ENCODE peak calls at places on chromosomes 3 and 15, in six cellular contexts. One of them, this sample, is unnamed. For H3K4me1, the result is how much of the 10 kb centered on the place peaks cover.

GRCh38 chr3:12622335-12622734 is 41.6 kb downstream of the RAF1 start:
- DNase-seq in psoas muscle: no peak
- DNase-seq in left ventricle myocardium inferior: no peak
- DNase-seq in CD8-positive, alpha-beta T cell: no peak
- DNase-seq in ovary: no peak
- DNase-seq in MM.1S: peak
- DNase-seq in this sample: no peak

GRCh38 chr3:21509706-21510105 is 241.3 kb downstream of the ZNF385D start:
- DNase-seq in psoas muscle: no peak
- DNase-seq in ovary: no peak
- DNase-seq in MM.1S: no peak
- DNase-seq in left ventricle myocardium inferior: no peak
- DNase-seq in CD8-positive, alpha-beta T cell: no peak
- DNase-seq in this sample: no peak

GRCh38 chr3:22734207-22734606 is 468.9 kb upstream of the UBE2E2 start:
- DNase-seq in left ventricle myocardium inferior: no peak
- DNase-seq in ovary: no peak
- DNase-seq in CD8-positive, alpha-beta T cell: no peak
- DNase-seq in psoas muscle: no peak
- DNase-seq in MM.1S: no peak
- DNase-seq in this sample: no peak

GRCh38 chr3:189303584-189303983 is 131.8 kb downstream of the TPRG1 start:
- DNase-seq in psoas muscle: no peak
- DNase-seq in MM.1S: no peak
- DNase-seq in CD8-positive, alpha-beta T cell: no peak
- DNase-seq in left ventricle myocardium inferior: no peak
- DNase-seq in ovary: no peak
- DNase-seq in this sample: no peak

GRCh38 chr15:65747265-65747664 is 44.8 kb downstream of the DENND4A start:
- DNase-seq in ovary: no peak
- DNase-seq in MM.1S: no peak
- DNase-seq in psoas muscle: no peak
- DNase-seq in left ventricle myocardium inferior: no peak
- DNase-seq in CD8-positive, alpha-beta T cell: no peak
- DNase-seq in this sample: no peak

GRCh38 chr3:116306720-116307119 is 138.6 kb downstream of the LSAMP start:
- DNase-seq in ovary: no peak
- DNase-seq in left ventricle myocardium inferior: no peak
- DNase-seq in MM.1S: no peak
- DNase-seq in psoas muscle: no peak
- DNase-seq in CD8-positive, alpha-beta T cell: no peak
- DNase-seq in this sample: no peak

GRCh38 chr15:69298697-69299441 is at the start of gene PAQR5:
- DNase-seq in psoas muscle: peak
- DNase-seq in ovary: peak
- DNase-seq in MM.1S: no peak
- DNase-seq in CD8-positive, alpha-beta T cell: no peak
- DNase-seq in left ventricle myocardium inferior: peak
- DNase-seq in this sample: no peak

GRCh38 chr15:38563723-38564519 is 693 bp downstream of the RASGRP1 start:
- DNase-seq in CD8-positive, alpha-beta T cell: peak
- DNase-seq in MM.1S: peak
- DNase-seq in ovary: peak
- DNase-seq in psoas muscle: peak
- DNase-seq in left ventricle myocardium inferior: peak
- DNase-seq in this sample: peak

GRCh38 chr15:96171271-96171739 is 159.2 kb upstream of the NR2F2 start:
- DNase-seq in psoas muscle: no peak
- DNase-seq in ovary: no peak
- DNase-seq in MM.1S: no peak
- DNase-seq in CD8-positive, alpha-beta T cell: no peak
- DNase-seq in left ventricle myocardium inferior: no peak
- DNase-seq in this sample: peak

GRCh38 chr3:146598486-146598885 is 6.7 kb downstream of the PLSCR5 start:
- DNase-seq in ovary: no peak
- DNase-seq in CD8-positive, alpha-beta T cell: no peak
- DNase-seq in left ventricle myocardium inferior: no peak
- DNase-seq in MM.1S: no peak
- DNase-seq in psoas muscle: no peak
- DNase-seq in this sample: no peak

GRCh38 chr3:37595784-37596180 is 265.9 kb upstream of the CTDSPL start:
- DNase-seq in CD8-positive, alpha-beta T cell: no peak
- DNase-seq in left ventricle myocardium inferior: no peak
- DNase-seq in psoas muscle: no peak
- DNase-seq in MM.1S: no peak
- DNase-seq in ovary: no peak
- DNase-seq in this sample: no peak

GRCh38 chr15:88833688-88834087 is 30.5 kb downstream of the ACAN start:
- DNase-seq in psoas muscle: no peak
- DNase-seq in ovary: no peak
- DNase-seq in CD8-positive, alpha-beta T cell: no peak
- DNase-seq in MM.1S: no peak
- DNase-seq in left ventricle myocardium inferior: no peak
- DNase-seq in this sample: no peak

GRCh38 chr15:50077655-50078054 is 41.4 kb downstream of the ATP8B4 start:
- DNase-seq in ovary: no peak
- DNase-seq in CD8-positive, alpha-beta T cell: no peak
- DNase-seq in MM.1S: no peak
- DNase-seq in left ventricle myocardium inferior: no peak
- DNase-seq in psoas muscle: no peak
- DNase-seq in this sample: no peak

GRCh38 chr3:11379238-11379823 is 107.1 kb downstream of the ATG7 start:
- DNase-seq in psoas muscle: no peak
- DNase-seq in left ventricle myocardium inferior: no peak
- DNase-seq in CD8-positive, alpha-beta T cell: no peak
- DNase-seq in MM.1S: peak
- DNase-seq in ovary: no peak
- DNase-seq in this sample: peak

GRCh38 chr3:18047052-18047451 is 304.6 kb upstream of the TBC1D5 start:
- DNase-seq in CD8-positive, alpha-beta T cell: no peak
- DNase-seq in ovary: no peak
- DNase-seq in left ventricle myocardium inferior: no peak
- DNase-seq in MM.1S: no peak
- DNase-seq in psoas muscle: no peak
- DNase-seq in this sample: no peak

GRCh38 chr3:153396581-153396980 is 234.6 kb downstream of the RAP2B start:
- DNase-seq in psoas muscle: no peak
- DNase-seq in MM.1S: peak
- DNase-seq in left ventricle myocardium inferior: no peak
- DNase-seq in CD8-positive, alpha-beta T cell: no peak
- DNase-seq in ovary: no peak
- DNase-seq in this sample: no peak

GRCh38 chr3:59469948-59470723 is 420.3 kb upstream of the CFAP20DC start:
- DNase-seq in left ventricle myocardium inferior: no peak
- DNase-seq in psoas muscle: no peak
- DNase-seq in CD8-positive, alpha-beta T cell: no peak
- DNase-seq in ovary: no peak
- DNase-seq in MM.1S: peak
- DNase-seq in this sample: no peak

GRCh38 chr15:92184679-92185230 is 208.9 kb upstream of the ST8SIA2 start:
- DNase-seq in left ventricle myocardium inferior: no peak
- DNase-seq in psoas muscle: no peak
- DNase-seq in CD8-positive, alpha-beta T cell: no peak
- DNase-seq in ovary: no peak
- DNase-seq in MM.1S: no peak
- DNase-seq in this sample: no peak

GRCh38 chr3:50242778-50243551 is 7.0 kb downstream of the GNAI2 start:
- DNase-seq in ovary: no peak
- DNase-seq in CD8-positive, alpha-beta T cell: no peak
- DNase-seq in left ventricle myocardium inferior: peak
- DNase-seq in psoas muscle: peak
- DNase-seq in MM.1S: no peak
- DNase-seq in this sample: no peak
- H3K4me1 ChIP-seq in ovary: under half
- H3K4me1 ChIP-seq in CD8-positive, alpha-beta T cell: half or more
- H3K4me1 ChIP-seq in left ventricle myocardium inferior: half or more
- H3K4me1 ChIP-seq in psoas muscle: under half
- H3K4me1 ChIP-seq in MM.1S: under half
- H3K4me1 ChIP-seq in this sample: under half

GRCh38 chr3:36373084-36373483 is 7.2 kb upstream of the STAC start:
- DNase-seq in CD8-positive, alpha-beta T cell: no peak
- DNase-seq in psoas muscle: no peak
- DNase-seq in left ventricle myocardium inferior: no peak
- DNase-seq in ovary: no peak
- DNase-seq in MM.1S: no peak
- DNase-seq in this sample: no peak
- H3K27ac ChIP-seq in CD8-positive, alpha-beta T cell: no peak
- H3K27ac ChIP-seq in psoas muscle: no peak
- H3K27ac ChIP-seq in left ventricle myocardium inferior: no peak
- H3K27ac ChIP-seq in ovary: no peak
- H3K27ac ChIP-seq in MM.1S: no peak
- H3K27ac ChIP-seq in this sample: no peak

GRCh38 chr3:183587337-183587736 is 31.8 kb upstream of the KLHL6 start:
- DNase-seq in psoas muscle: no peak
- DNase-seq in CD8-positive, alpha-beta T cell: no peak
- DNase-seq in MM.1S: peak
- DNase-seq in ovary: no peak
- DNase-seq in left ventricle myocardium inferior: no peak
- DNase-seq in this sample: peak
- H3K4me1 ChIP-seq in psoas muscle: under half
- H3K4me1 ChIP-seq in CD8-positive, alpha-beta T cell: under half
- H3K4me1 ChIP-seq in MM.1S: under half
- H3K4me1 ChIP-seq in ovary: under half
- H3K4me1 ChIP-seq in left ventricle myocardium inferior: half or more
- H3K4me1 ChIP-seq in this sample: under half

DNA sequence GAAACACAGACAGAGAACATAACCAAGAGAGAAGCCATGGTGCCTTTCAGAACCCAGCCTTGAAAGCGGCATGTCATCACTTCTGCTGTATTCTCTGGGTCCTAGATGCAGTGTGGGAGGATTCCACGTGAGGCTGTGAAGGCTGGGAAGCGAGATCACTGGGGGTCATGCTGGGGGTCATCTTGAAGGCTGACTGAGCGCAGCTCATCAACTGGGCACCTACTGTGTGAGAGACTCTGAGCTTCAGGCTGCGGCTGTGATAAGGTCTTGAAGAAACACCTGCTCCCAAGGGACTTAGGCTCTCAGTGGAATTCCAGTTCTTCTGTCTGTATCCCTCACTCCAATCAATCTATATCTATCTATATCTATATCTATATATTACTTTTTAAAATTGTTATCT is 91.8 kb upstream of the KLF13 start:
- DNase-seq in MM.1S: no peak
- DNase-seq in left ventricle myocardium inferior: no peak
- DNase-seq in psoas muscle: no peak
- DNase-seq in CD8-positive, alpha-beta T cell: no peak
- DNase-seq in ovary: no peak
- DNase-seq in this sample: no peak
- H3K27ac ChIP-seq in MM.1S: no peak
- H3K27ac ChIP-seq in left ventricle myocardium inferior: peak
- H3K27ac ChIP-seq in psoas muscle: no peak
- H3K27ac ChIP-seq in CD8-positive, alpha-beta T cell: no peak
- H3K27ac ChIP-seq in ovary: no peak
- H3K27ac ChIP-seq in this sample: no peak

GRCh38 chr3:48597408-48597800 is 2.3 kb upstream of the COL7A1 start:
- DNase-seq in ovary: no peak
- DNase-seq in psoas muscle: no peak
- DNase-seq in CD8-positive, alpha-beta T cell: no peak
- DNase-seq in MM.1S: no peak
- DNase-seq in left ventricle myocardium inferior: no peak
- DNase-seq in this sample: no peak

GRCh38 chr3:48596676-48597407 is 1.7 kb upstream of the COL7A1 start:
- DNase-seq in CD8-positive, alpha-beta T cell: no peak
- DNase-seq in MM.1S: no peak
- DNase-seq in psoas muscle: no peak
- DNase-seq in ovary: no peak
- DNase-seq in left ventricle myocardium inferior: no peak
- DNase-seq in this sample: no peak

GRCh38 chr3:48595526-48596121 is 495 bp upstream of the COL7A1 start:
- DNase-seq in ovary: peak
- DNase-seq in left ventricle myocardium inferior: no peak
- DNase-seq in MM.1S: no peak
- DNase-seq in CD8-positive, alpha-beta T cell: no peak
- DNase-seq in psoas muscle: peak
- DNase-seq in this sample: peak

GRCh38 chr3:48595075-48595525 is at the start of gene COL7A1:
- DNase-seq in psoas muscle: no peak
- DNase-seq in MM.1S: no peak
- DNase-seq in CD8-positive, alpha-beta T cell: no peak
- DNase-seq in left ventricle myocardium inferior: no peak
- DNase-seq in ovary: peak
- DNase-seq in this sample: no peak

GRCh38 chr3:48596157-48596556 is 1.0 kb upstream of the COL7A1 start:
- DNase-seq in CD8-positive, alpha-beta T cell: no peak
- DNase-seq in ovary: no peak
- DNase-seq in MM.1S: no peak
- DNase-seq in left ventricle myocardium inferior: no peak
- DNase-seq in psoas muscle: no peak
- DNase-seq in this sample: no peak
- H3K4me1 ChIP-seq in CD8-positive, alpha-beta T cell: under half
- H3K4me1 ChIP-seq in ovary: under half
- H3K4me1 ChIP-seq in MM.1S: under half
- H3K4me1 ChIP-seq in left ventricle myocardium inferior: half or more
- H3K4me1 ChIP-seq in psoas muscle: half or more
- H3K4me1 ChIP-seq in this sample: under half

GRCh38 chr3:138468886-138469285 is 34.5 kb downstream of the ESYT3 start:
- DNase-seq in left ventricle myocardium inferior: no peak
- DNase-seq in CD8-positive, alpha-beta T cell: no peak
- DNase-seq in psoas muscle: peak
- DNase-seq in ovary: no peak
- DNase-seq in MM.1S: no peak
- DNase-seq in this sample: no peak
- H3K27ac ChIP-seq in left ventricle myocardium inferior: peak
- H3K27ac ChIP-seq in CD8-positive, alpha-beta T cell: no peak
- H3K27ac ChIP-seq in psoas muscle: peak
- H3K27ac ChIP-seq in ovary: no peak
- H3K27ac ChIP-seq in MM.1S: no peak
- H3K27ac ChIP-seq in this sample: no peak

GRCh38 chr3:100400424-100400781 is 486 bp downstream of the TOMM70 start:
- DNase-seq in MM.1S: peak
- DNase-seq in ovary: no peak
- DNase-seq in left ventricle myocardium inferior: no peak
- DNase-seq in psoas muscle: peak
- DNase-seq in CD8-positive, alpha-beta T cell: peak
- DNase-seq in this sample: peak

GRCh38 chr3:100403956-100404548 is 2.7 kb downstream of the LNP1 start:
- DNase-seq in MM.1S: no peak
- DNase-seq in ovary: no peak
- DNase-seq in left ventricle myocardium inferior: no peak
- DNase-seq in CD8-positive, alpha-beta T cell: no peak
- DNase-seq in psoas muscle: no peak
- DNase-seq in this sample: no peak

GRCh38 chr3:100401674-100402036 is 316 bp downstream of the LNP1 start:
- DNase-seq in MM.1S: peak
- DNase-seq in CD8-positive, alpha-beta T cell: peak
- DNase-seq in left ventricle myocardium inferior: peak
- DNase-seq in psoas muscle: peak
- DNase-seq in ovary: peak
- DNase-seq in this sample: no peak

GRCh38 chr3:100400782-100401673 is at the start of the genes LNP1 and TOMM70:
- DNase-seq in psoas muscle: peak
- DNase-seq in CD8-positive, alpha-beta T cell: peak
- DNase-seq in left ventricle myocardium inferior: peak
- DNase-seq in MM.1S: peak
- DNase-seq in ovary: peak
- DNase-seq in this sample: peak

GRCh38 chr3:100402150-100402706 is 889 bp downstream of the LNP1 start:
- DNase-seq in CD8-positive, alpha-beta T cell: no peak
- DNase-seq in left ventricle myocardium inferior: no peak
- DNase-seq in psoas muscle: no peak
- DNase-seq in MM.1S: peak
- DNase-seq in ovary: no peak
- DNase-seq in this sample: peak
- H3K4me1 ChIP-seq in CD8-positive, alpha-beta T cell: under half
- H3K4me1 ChIP-seq in left ventricle myocardium inferior: half or more
- H3K4me1 ChIP-seq in psoas muscle: under half
- H3K4me1 ChIP-seq in MM.1S: under half
- H3K4me1 ChIP-seq in ovary: under half
- H3K4me1 ChIP-seq in this sample: under half

GRCh38 chr3:177290633-177291032 is 93.4 kb upstream of the TBL1XR1 start:
- DNase-seq in psoas muscle: no peak
- DNase-seq in MM.1S: no peak
- DNase-seq in CD8-positive, alpha-beta T cell: no peak
- DNase-seq in ovary: no peak
- DNase-seq in left ventricle myocardium inferior: no peak
- DNase-seq in this sample: no peak
- H3K27ac ChIP-seq in psoas muscle: no peak
- H3K27ac ChIP-seq in MM.1S: no peak
- H3K27ac ChIP-seq in CD8-positive, alpha-beta T cell: no peak
- H3K27ac ChIP-seq in ovary: no peak
- H3K27ac ChIP-seq in left ventricle myocardium inferior: no peak
- H3K27ac ChIP-seq in this sample: no peak